ENCODE peak calls at places on chromosome 17, in seven cellular contexts. P is amniotic stem cell, H is heart left ventricle, X is T-helper 1 cell, W is omental fat pad, Z is esophagus squamous epithelium, B is sciatic nerve. U is an unnamed sample.

GRCh38 chr17:78781339-78782304 is at the start of gene CYTH1:
- DNase-seq in P (no peak), H (peak), X (no peak), W (no peak), Z (no peak), B (no peak), U (peak)

GRCh38 chr17:75764711-75765421 is at the start of gene GALK1:
- DNase-seq in P (peak), H (peak), X (peak), W (peak), Z (no peak), B (peak), U (peak)

GRCh38 chr17:74358696-74359095 is 3.0 kb downstream of the BTBD17 start:
- DNase-seq in P (no peak), H (no peak), X (no peak), W (no peak), Z (no peak), B (no peak), U (no peak)

GRCh38 chr17:76130473-76130872 is 10.6 kb downstream of the FOXJ1 start:
- DNase-seq in P (no peak), H (no peak), X (no peak), W (no peak), Z (no peak), B (no peak), U (no peak)

GRCh38 chr17:73141411-73141810 is 23.4 kb upstream of the SSTR2 start:
- DNase-seq in P (no peak), H (no peak), X (no peak), W (no peak), Z (no peak), B (no peak), U (no peak)

GRCh38 chr17:6686026-6686425 is 27.1 kb downstream of the SLC13A5 start:
- DNase-seq in P (no peak), H (no peak), X (no peak), W (no peak), Z (no peak), B (no peak), U (no peak)

GRCh38 chr17:73693016-73693545 is 48.8 kb upstream of the SDK2 start:
- DNase-seq in P (no peak), H (no peak), X (no peak), W (no peak), Z (no peak), B (no peak), U (no peak)

GRCh38 chr17:40038882-40039513 is 15.2 kb downstream of the MED24 start:
- DNase-seq in P (peak), H (peak), X (no peak), W (no peak), Z (no peak), B (no peak), U (peak)